ENCODE peak calls at places on chromosomes 7 and 10, in six cellular contexts. One of them, this sample, is unnamed.

GRCh38 chr10:125062244-125063208 is 97.8 kb downstream of the CTBP2 start:
- DNase-seq in hepatocyte: no peak
- DNase-seq in HCT116: no peak
- DNase-seq in PC-3: no peak
- DNase-seq in GM23338: no peak
- DNase-seq in fibroblast of lung: no peak
- DNase-seq in this sample: no peak

GRCh38 chr7:51046103-51046466 is 263.4 kb upstream of the GRB10 start:
- DNase-seq in hepatocyte: no peak
- DNase-seq in HCT116: no peak
- DNase-seq in PC-3: peak; percentile 75
- DNase-seq in GM23338: no peak
- DNase-seq in fibroblast of lung: no peak
- DNase-seq in this sample: no peak

GRCh38 chr7:475951-476441 is 43.6 kb downstream of the PDGFA start:
- DNase-seq in hepatocyte: no peak
- DNase-seq in HCT116: no peak
- DNase-seq in PC-3: no peak
- DNase-seq in GM23338: no peak
- DNase-seq in fibroblast of lung: no peak
- DNase-seq in this sample: no peak

GRCh38 chr7:103748680-103749079 is 240.8 kb downstream of the RELN start:
- DNase-seq in hepatocyte: no peak
- DNase-seq in HCT116: no peak
- DNase-seq in PC-3: no peak
- DNase-seq in GM23338: no peak
- DNase-seq in fibroblast of lung: no peak
- DNase-seq in this sample: no peak

GRCh38 chr10:6894405-6894804 is 314.3 kb upstream of the PRKCQ start:
- DNase-seq in hepatocyte: no peak
- DNase-seq in HCT116: no peak
- DNase-seq in PC-3: no peak
- DNase-seq in GM23338: no peak
- DNase-seq in fibroblast of lung: no peak
- DNase-seq in this sample: no peak

GRCh38 chr7:137343483-137343841 is at the start of gene PTN:
- DNase-seq in hepatocyte: peak; percentile 60
- DNase-seq in HCT116: no peak
- DNase-seq in PC-3: peak; percentile 41
- DNase-seq in GM23338: peak; percentile 82
- DNase-seq in fibroblast of lung: peak; percentile 83
- DNase-seq in this sample: no peak

GRCh38 chr7:1360521-1360971 is 98.7 kb downstream of the MICALL2 start:
- DNase-seq in hepatocyte: no peak
- DNase-seq in HCT116: no peak
- DNase-seq in PC-3: no peak
- DNase-seq in GM23338: no peak
- DNase-seq in fibroblast of lung: no peak
- DNase-seq in this sample: no peak

GRCh38 chr10:102505462-102506115 is 1.8 kb downstream of the SUFU start:
- DNase-seq in hepatocyte: no peak
- DNase-seq in HCT116: no peak
- DNase-seq in PC-3: no peak
- DNase-seq in GM23338: no peak
- DNase-seq in fibroblast of lung: no peak
- DNase-seq in this sample: no peak

GRCh38 chr10:73887038-73888015 is 13.0 kb upstream of the CAMK2G start:
- DNase-seq in hepatocyte: peak; percentile 85
- DNase-seq in HCT116: peak; percentile 88
- DNase-seq in PC-3: peak; percentile 100
- DNase-seq in GM23338: no peak
- DNase-seq in fibroblast of lung: peak; percentile 93
- DNase-seq in this sample: peak; percentile 85

GRCh38 chr10:119769886-119770285 is 44.0 kb downstream of the INPP5F start:
- DNase-seq in hepatocyte: no peak
- DNase-seq in HCT116: no peak
- DNase-seq in PC-3: peak; percentile 71
- DNase-seq in GM23338: no peak
- DNase-seq in fibroblast of lung: peak; percentile 78
- DNase-seq in this sample: peak; percentile 64

GRCh38 chr10:78175444-78175843 is 141.8 kb downstream of the RPS24 start:
- DNase-seq in hepatocyte: no peak
- DNase-seq in HCT116: no peak
- DNase-seq in PC-3: no peak
- DNase-seq in GM23338: no peak
- DNase-seq in fibroblast of lung: no peak
- DNase-seq in this sample: no peak

GRCh38 chr7:26267631-26268166 is 24.0 kb upstream of the SNX10 start:
- DNase-seq in hepatocyte: no peak
- DNase-seq in HCT116: no peak
- DNase-seq in PC-3: no peak
- DNase-seq in GM23338: no peak
- DNase-seq in fibroblast of lung: no peak
- DNase-seq in this sample: no peak

GRCh38 chr10:97454330-97455036 is 8.5 kb downstream of the ZDHHC16 start:
- DNase-seq in hepatocyte: peak; percentile 47
- DNase-seq in HCT116: no peak
- DNase-seq in PC-3: no peak
- DNase-seq in GM23338: no peak
- DNase-seq in fibroblast of lung: peak; percentile 44
- DNase-seq in this sample: no peak

GRCh38 chr10:31929260-31929985 is 792 bp upstream of the ARHGAP12 start:
- DNase-seq in hepatocyte: peak; percentile 71
- DNase-seq in HCT116: no peak
- DNase-seq in PC-3: peak; percentile 25
- DNase-seq in GM23338: peak; percentile 59
- DNase-seq in fibroblast of lung: peak; percentile 41
- DNase-seq in this sample: no peak

GRCh38 chr7:96720843-96721242 is 11.2 kb upstream of the SEM1 start:
- DNase-seq in hepatocyte: peak; percentile 16
- DNase-seq in HCT116: no peak
- DNase-seq in PC-3: peak; percentile 76
- DNase-seq in GM23338: no peak
- DNase-seq in fibroblast of lung: no peak
- DNase-seq in this sample: no peak

GRCh38 chr10:10831085-10831484 is 186.6 kb upstream of the CELF2 start:
- DNase-seq in hepatocyte: peak; percentile 10
- DNase-seq in HCT116: no peak
- DNase-seq in PC-3: peak; percentile 4
- DNase-seq in GM23338: no peak
- DNase-seq in fibroblast of lung: peak; percentile 87
- DNase-seq in this sample: peak; percentile 56

GRCh38 chr7:27423290-27423689 is 180.7 kb downstream of the EVX1 start:
- DNase-seq in hepatocyte: peak; percentile 65
- DNase-seq in HCT116: no peak
- DNase-seq in PC-3: peak; percentile 71
- DNase-seq in GM23338: no peak
- DNase-seq in fibroblast of lung: peak; percentile 40
- DNase-seq in this sample: peak; percentile 30

GRCh38 chr7:129498021-129498420 is 4.3 kb upstream of the SMKR1 start:
- DNase-seq in hepatocyte: no peak
- DNase-seq in HCT116: no peak
- DNase-seq in PC-3: no peak
- DNase-seq in GM23338: no peak
- DNase-seq in fibroblast of lung: no peak
- DNase-seq in this sample: no peak

GRCh38 chr7:155382802-155383171 is 75.1 kb upstream of the EN2 start:
- DNase-seq in hepatocyte: no peak
- DNase-seq in HCT116: no peak
- DNase-seq in PC-3: no peak
- DNase-seq in GM23338: no peak
- DNase-seq in fibroblast of lung: no peak
- DNase-seq in this sample: no peak

GRCh38 chr10:93755443-93756127 is 2.2 kb upstream of the LGI1 start:
- DNase-seq in hepatocyte: no peak
- DNase-seq in HCT116: no peak
- DNase-seq in PC-3: no peak
- DNase-seq in GM23338: no peak
- DNase-seq in fibroblast of lung: no peak
- DNase-seq in this sample: no peak

GRCh38 chr10:93754761-93755160 is 3.0 kb upstream of the LGI1 start:
- DNase-seq in hepatocyte: no peak
- DNase-seq in HCT116: no peak
- DNase-seq in PC-3: no peak
- DNase-seq in GM23338: no peak
- DNase-seq in fibroblast of lung: no peak
- DNase-seq in this sample: no peak

GRCh38 chr10:93757766-93758509 is at the start of gene LGI1:
- DNase-seq in hepatocyte: peak; percentile 39
- DNase-seq in HCT116: no peak
- DNase-seq in PC-3: no peak
- DNase-seq in GM23338: peak; percentile 29
- DNase-seq in fibroblast of lung: peak; percentile 25
- DNase-seq in this sample: no peak

GRCh38 chr10:93757136-93757535 is 600 bp upstream of the LGI1 start:
- DNase-seq in hepatocyte: peak; percentile 32
- DNase-seq in HCT116: no peak
- DNase-seq in PC-3: no peak
- DNase-seq in GM23338: peak; percentile 32
- DNase-seq in fibroblast of lung: peak; percentile 5
- DNase-seq in this sample: no peak

DNA sequence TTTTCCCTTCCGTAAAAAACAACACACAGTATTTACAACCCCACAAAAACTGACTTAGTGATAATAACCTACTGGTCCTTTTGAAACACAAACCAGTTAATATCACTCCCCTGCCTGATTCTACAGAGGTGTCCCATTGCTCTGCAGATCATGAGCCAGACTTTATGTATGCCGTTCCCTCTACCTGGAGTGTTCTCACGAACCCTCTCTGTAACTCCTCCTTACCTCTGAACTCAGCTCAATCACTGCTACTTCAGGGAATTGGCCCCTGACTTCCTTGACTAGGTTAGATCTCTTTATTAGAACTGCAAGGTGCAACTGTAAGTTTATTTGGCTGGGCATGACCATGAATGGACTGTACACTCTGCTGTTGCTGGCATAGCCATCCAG is 1.6 kb upstream of the LGI1 start:
- DNase-seq in hepatocyte: no peak
- DNase-seq in HCT116: no peak
- DNase-seq in PC-3: no peak
- DNase-seq in GM23338: no peak
- DNase-seq in fibroblast of lung: no peak
- DNase-seq in this sample: no peak
- H3K27ac ChIP-seq in hepatocyte: no peak overlapping the region
- H3K27ac ChIP-seq in HCT116: no peak overlapping the region
- H3K27ac ChIP-seq in PC-3: no peak overlapping the region
- H3K27ac ChIP-seq in GM23338: no peak overlapping the region
- H3K27ac ChIP-seq in fibroblast of lung: no peak overlapping the region
- H3K27ac ChIP-seq in this sample: no peak overlapping the region

GRCh38 chr10:86803156-86803555 is 46.7 kb downstream of the BMPR1A start:
- DNase-seq in hepatocyte: no peak
- DNase-seq in HCT116: no peak
- DNase-seq in PC-3: no peak
- DNase-seq in GM23338: no peak
- DNase-seq in fibroblast of lung: peak; percentile 56
- DNase-seq in this sample: no peak
- H3K4me2 ChIP-seq in hepatocyte: no peak overlapping the region
- H3K4me2 ChIP-seq in HCT116: no peak overlapping the region
- H3K4me2 ChIP-seq in PC-3: no peak overlapping the region
- H3K4me2 ChIP-seq in GM23338: no peak overlapping the region
- H3K4me2 ChIP-seq in fibroblast of lung: no peak overlapping the region
- H3K4me2 ChIP-seq in this sample: no peak overlapping the region

DNA sequence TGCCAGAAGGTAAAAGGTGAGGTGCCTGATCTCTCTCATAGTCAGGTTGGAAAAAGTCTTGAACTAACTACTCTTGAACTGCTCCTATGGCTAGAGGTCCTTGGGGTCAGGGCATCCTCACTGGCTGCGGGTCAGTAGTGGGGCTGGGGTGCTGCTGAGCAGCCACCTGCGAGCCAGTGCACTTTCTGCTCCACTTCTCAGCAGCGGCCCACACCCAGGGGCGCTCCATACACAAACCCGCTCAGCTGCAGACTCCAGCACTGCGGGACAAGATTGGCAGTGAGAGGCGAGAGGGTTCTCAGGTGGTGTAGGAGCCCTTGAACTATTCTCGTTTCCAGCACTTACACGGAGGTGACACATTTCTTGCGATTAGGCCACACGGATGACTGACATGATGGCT is 6.0 kb downstream of the ABCA13 start:
- DNase-seq in hepatocyte: no peak
- DNase-seq in HCT116: no peak
- DNase-seq in PC-3: no peak
- DNase-seq in GM23338: no peak
- DNase-seq in fibroblast of lung: no peak
- DNase-seq in this sample: no peak
- H2AFZ ChIP-seq in hepatocyte: no peak overlapping the region
- H2AFZ ChIP-seq in HCT116: no peak overlapping the region
- H2AFZ ChIP-seq in PC-3: no peak overlapping the region
- H2AFZ ChIP-seq in GM23338: no peak overlapping the region
- H2AFZ ChIP-seq in fibroblast of lung: no peak overlapping the region
- H2AFZ ChIP-seq in this sample: no peak overlapping the region

DNA sequence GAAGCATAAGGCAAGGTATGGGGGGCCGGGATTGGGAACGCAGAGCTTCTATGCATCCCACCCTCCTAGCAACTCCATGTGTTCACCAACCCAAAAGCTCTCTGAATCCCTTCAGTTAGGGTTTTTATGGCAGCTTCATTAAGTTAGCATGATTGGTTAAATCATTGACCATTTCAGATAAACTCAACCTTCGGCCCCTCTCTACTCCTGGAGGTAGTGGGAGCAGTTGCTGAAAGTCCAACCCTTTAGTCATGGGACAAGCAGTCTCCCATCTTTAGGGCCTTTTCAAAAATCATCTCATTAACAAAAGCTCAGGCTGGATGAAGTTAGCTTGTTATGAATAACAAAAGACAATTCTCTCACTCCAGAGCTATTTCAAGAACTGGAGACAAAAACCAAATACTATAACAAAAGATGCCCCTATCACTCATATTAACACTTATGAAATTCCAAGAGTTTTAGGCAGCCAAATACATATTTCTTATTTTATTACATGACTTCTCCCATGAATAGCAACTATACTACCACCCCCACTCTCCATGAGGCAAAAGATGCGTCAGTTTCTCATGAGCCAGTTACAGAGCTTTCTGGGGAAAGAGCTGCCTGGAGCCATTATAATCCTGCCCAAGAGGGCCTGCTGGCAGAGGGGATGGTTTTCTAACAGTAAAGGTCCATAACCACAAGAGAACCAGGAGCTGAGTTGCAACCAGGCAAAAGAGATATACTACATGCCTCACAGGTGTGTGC is 44.6 kb downstream of the SLC16A12 start:
- DNase-seq in hepatocyte: no peak
- DNase-seq in HCT116: no peak
- DNase-seq in PC-3: no peak
- DNase-seq in GM23338: no peak
- DNase-seq in fibroblast of lung: no peak
- DNase-seq in this sample: no peak
- H3K27ac ChIP-seq in hepatocyte: peak overlapping the region; percentile 2
- H3K27ac ChIP-seq in HCT116: no peak overlapping the region
- H3K27ac ChIP-seq in PC-3: no peak overlapping the region
- H3K27ac ChIP-seq in GM23338: no peak overlapping the region
- H3K27ac ChIP-seq in fibroblast of lung: no peak overlapping the region
- H3K27ac ChIP-seq in this sample: no peak overlapping the region

GRCh38 chr7:55107946-55108345 is 89.1 kb downstream of the EGFR start:
- DNase-seq in hepatocyte: no peak
- DNase-seq in HCT116: no peak
- DNase-seq in PC-3: peak; percentile 58
- DNase-seq in GM23338: no peak
- DNase-seq in fibroblast of lung: peak; percentile 81
- DNase-seq in this sample: no peak
- H3K4me2 ChIP-seq in hepatocyte: peak overlapping the region; percentile 13
- H3K4me2 ChIP-seq in HCT116: peak overlapping the region; percentile 68
- H3K4me2 ChIP-seq in PC-3: peak overlapping the region; percentile 72
- H3K4me2 ChIP-seq in GM23338: no peak overlapping the region
- H3K4me2 ChIP-seq in fibroblast of lung: no peak overlapping the region
- H3K4me2 ChIP-seq in this sample: peak overlapping the region; percentile 83